ENCODE peak calls at places on chromosome 3, in six cellular contexts. B is body of pancreas, W is esophagus muscularis mucosa, Z is pancreas, E is lung, N is cardiac muscle cell. V is an unnamed sample. For H3K9me3 and H3K27me3, the result is how much of the 10 kb centered on the place peaks cover.

GRCh38 chr3:113110263-113110662 is 101.1 kb upstream of the BOC start:
- DNase-seq in B (no peak), W (no peak), Z (no peak), E (no peak), N (peak), V (no peak)

GRCh38 chr3:126895178-126896066 is 87.5 kb upstream of the PLXNA1 start:
- DNase-seq in B (peak), W (no peak), Z (no peak), E (no peak), N (peak), V (no peak)

GRCh38 chr3:10946526-10946925 is 46.0 kb upstream of the SLC6A1 start:
- DNase-seq in B (no peak), W (no peak), Z (no peak), E (no peak), N (no peak), V (no peak)

GRCh38 chr3:99934984-99935797 is 117.5 kb downstream of the CMSS1 start:
- DNase-seq in B (no peak), W (no peak), Z (no peak), E (no peak), N (no peak), V (no peak)

GRCh38 chr3:197432407-197433127 is 123.2 kb downstream of the BDH1 start:
- DNase-seq in B (no peak), W (no peak), Z (no peak), E (no peak), N (no peak), V (no peak)

GRCh38 chr3:72836923-72837322 is 11.3 kb downstream of the SHQ1 start:
- DNase-seq in B (peak), W (no peak), Z (peak), E (no peak), N (no peak), V (no peak)

GRCh38 chr3:72329354-72329753 is 518.9 kb downstream of the SHQ1 start:
- DNase-seq in B (peak), W (no peak), Z (no peak), E (no peak), N (peak), V (no peak)

GRCh38 chr3:150599611-150600297 is 3.4 kb upstream of the SELENOT start:
- DNase-seq in B (no peak), W (no peak), Z (no peak), E (no peak), N (no peak), V (no peak)

GRCh38 chr3:49413338-49413734 is 1.1 kb downstream of the TCTA start:
- DNase-seq in B (no peak), W (no peak), Z (no peak), E (no peak), N (no peak), V (peak)

GRCh38 chr3:195892105-195892354 is 16.3 kb downstream of the TNK2 start:
- DNase-seq in B (no peak), W (no peak), Z (no peak), E (peak), N (no peak), V (no peak)

GRCh38 chr3:54939591-54940300 is 11.9 kb upstream of the LRTM1 start:
- DNase-seq in B (no peak), W (no peak), Z (no peak), E (no peak), N (no peak), V (no peak)

GRCh38 chr3:178777718-178778411 is 241.6 kb downstream of the KCNMB2 start:
- DNase-seq in B (no peak), W (no peak), Z (no peak), E (no peak), N (no peak), V (no peak)

GRCh38 chr3:185796431-185797107 is 28.3 kb downstream of the IGF2BP2 start:
- DNase-seq in B (peak), W (no peak), Z (peak), E (peak), N (no peak), V (no peak)

GRCh38 chr3:170485294-170485693 is 66.6 kb downstream of the CLDN11 start:
- DNase-seq in B (no peak), W (no peak), Z (no peak), E (no peak), N (no peak), V (no peak)

GRCh38 chr3:155504682-155505081 is 211.2 kb upstream of the STRIT1 start:
- DNase-seq in B (peak), W (no peak), Z (no peak), E (no peak), N (no peak), V (no peak)

GRCh38 chr3:136068708-136069107 is 103.2 kb downstream of the PPP2R3A start:
- DNase-seq in B (no peak), W (no peak), Z (no peak), E (no peak), N (no peak), V (no peak)

GRCh38 chr3:134427400-134428111 is 53.3 kb upstream of the AMOTL2 start:
- DNase-seq in B (peak), W (no peak), Z (no peak), E (no peak), N (no peak), V (no peak)

GRCh38 chr3:150068440-150069157 is 97.9 kb upstream of the PFN2 start:
- DNase-seq in B (no peak), W (peak), Z (no peak), E (no peak), N (no peak), V (no peak)

GRCh38 chr3:152826476-152826875 is 8.5 kb upstream of the P2RY1 start:
- DNase-seq in B (no peak), W (no peak), Z (no peak), E (no peak), N (no peak), V (no peak)

GRCh38 chr3:43675593-43675992 is 15.1 kb upstream of the ABHD5 start:
- DNase-seq in B (no peak), W (no peak), Z (no peak), E (no peak), N (no peak), V (no peak)

GRCh38 chr3:60557122-60557521 is 694.1 kb downstream of the FHIT start:
- DNase-seq in B (no peak), W (no peak), Z (no peak), E (no peak), N (no peak), V (no peak)

GRCh38 chr3:60307800-60308199 is 943.5 kb downstream of the FHIT start:
- DNase-seq in B (no peak), W (no peak), Z (no peak), E (no peak), N (no peak), V (no peak)

GRCh38 chr3:185958626-185959025 is 20.8 kb upstream of the TRA2B start:
- DNase-seq in B (no peak), W (no peak), Z (no peak), E (no peak), N (no peak), V (no peak)

GRCh38 chr3:6862880-6863195 is 1.9 kb downstream of the GRM7 start:
- DNase-seq in B (no peak), W (no peak), Z (no peak), E (no peak), N (no peak), V (no peak)

GRCh38 chr3:148269816-148270215 is 427.9 kb upstream of the AGTR1 start:
- DNase-seq in B (no peak), W (no peak), Z (no peak), E (no peak), N (no peak), V (no peak)

GRCh38 chr3:100454684-100455083 is 37.7 kb upstream of the TMEM45A start:
- DNase-seq in B (no peak), W (peak), Z (no peak), E (no peak), N (peak), V (no peak)

GRCh38 chr3:42263354-42264346 is 2.3 kb downstream of the CCK start:
- DNase-seq in B (no peak), W (no peak), Z (no peak), E (no peak), N (peak), V (peak)

GRCh38 chr3:139312959-139313358 is 30.9 kb upstream of the MRPS22 start:
- DNase-seq in B (no peak), W (no peak), Z (no peak), E (no peak), N (no peak), V (no peak)

GRCh38 chr3:177146646-177147045 is 50.6 kb downstream of the TBL1XR1 start:
- DNase-seq in B (no peak), W (no peak), Z (no peak), E (no peak), N (no peak), V (no peak)

GRCh38 chr3:39428745-39429201 is 22.3 kb downstream of the RPSA start:
- DNase-seq in B (no peak), W (no peak), Z (no peak), E (no peak), N (no peak), V (no peak)

GRCh38 chr3:53643757-53644156 is 149.3 kb downstream of the CACNA1D start:
- DNase-seq in B (no peak), W (peak), Z (no peak), E (no peak), N (peak), V (peak)

GRCh38 chr3:53728606-53729005 is 117.6 kb downstream of the CHDH start:
- DNase-seq in B (no peak), W (no peak), Z (no peak), E (no peak), N (no peak), V (no peak)

GRCh38 chr3:178966299-178967183 is 105.1 kb downstream of the ZMAT3 start:
- DNase-seq in B (peak), W (no peak), Z (no peak), E (no peak), N (peak), V (no peak)

GRCh38 chr3:65751123-65751700 is 287.5 kb downstream of the MAGI1 start:
- DNase-seq in B (peak), W (no peak), Z (peak), E (no peak), N (peak), V (peak)

GRCh38 chr3:38139191-38139590 is 730 bp downstream of the MYD88 start:
- DNase-seq in B (no peak), W (no peak), Z (no peak), E (no peak), N (no peak), V (no peak)

GRCh38 chr3:38136807-38137614 is at the start of gene ACAA1:
- DNase-seq in B (peak), W (peak), Z (peak), E (peak), N (peak), V (peak)

GRCh38 chr3:38137615-38138346 is 680 bp upstream of the MYD88 start:
- DNase-seq in B (no peak), W (no peak), Z (no peak), E (peak), N (no peak), V (no peak)

GRCh38 chr3:38139652-38140051 is 1.2 kb downstream of the MYD88 start:
- DNase-seq in B (no peak), W (no peak), Z (no peak), E (peak), N (no peak), V (no peak)

GRCh38 chr3:38138347-38139190 is at the start of gene MYD88:
- DNase-seq in B (peak), W (peak), Z (peak), E (peak), N (peak), V (no peak)
- TF ChIP-seq CTCF in B (no peak), W (no peak), Z (no peak), E (no peak), N (no peak), V (no peak)

DNA sequence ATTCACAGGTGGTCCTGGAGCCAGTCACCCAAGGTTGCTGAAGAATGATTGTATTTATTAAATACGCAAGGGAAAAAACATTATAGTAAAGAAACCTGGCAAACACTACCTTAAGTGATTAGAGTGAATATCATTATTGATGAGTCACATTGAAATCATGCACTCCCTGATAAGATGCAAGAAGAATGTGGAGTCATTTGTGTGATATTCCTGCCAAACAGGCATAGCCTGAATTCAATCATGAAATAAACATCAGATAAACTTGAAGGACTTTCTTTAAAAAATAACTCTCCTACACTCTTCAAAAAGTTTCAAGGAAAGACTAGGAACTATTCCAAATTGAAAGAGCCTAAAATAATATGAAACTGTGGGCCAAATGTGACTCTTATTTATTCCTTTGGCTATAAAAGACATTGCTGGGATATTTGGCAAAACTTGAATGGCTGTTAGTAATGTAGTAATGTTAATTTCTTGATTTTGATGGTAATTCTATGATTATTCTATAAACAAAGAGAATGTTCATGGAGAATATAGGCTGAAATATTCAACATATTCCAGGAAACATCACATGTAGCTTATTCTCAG is 625.7 kb upstream of the LMCD1 start:
- DNase-seq in B (no peak), W (no peak), Z (no peak), E (no peak), N (no peak), V (no peak)
- H3K9me3 ChIP-seq in B (under half), W (under half), Z (under half), E (under half), N (under half), V (under half)

DNA sequence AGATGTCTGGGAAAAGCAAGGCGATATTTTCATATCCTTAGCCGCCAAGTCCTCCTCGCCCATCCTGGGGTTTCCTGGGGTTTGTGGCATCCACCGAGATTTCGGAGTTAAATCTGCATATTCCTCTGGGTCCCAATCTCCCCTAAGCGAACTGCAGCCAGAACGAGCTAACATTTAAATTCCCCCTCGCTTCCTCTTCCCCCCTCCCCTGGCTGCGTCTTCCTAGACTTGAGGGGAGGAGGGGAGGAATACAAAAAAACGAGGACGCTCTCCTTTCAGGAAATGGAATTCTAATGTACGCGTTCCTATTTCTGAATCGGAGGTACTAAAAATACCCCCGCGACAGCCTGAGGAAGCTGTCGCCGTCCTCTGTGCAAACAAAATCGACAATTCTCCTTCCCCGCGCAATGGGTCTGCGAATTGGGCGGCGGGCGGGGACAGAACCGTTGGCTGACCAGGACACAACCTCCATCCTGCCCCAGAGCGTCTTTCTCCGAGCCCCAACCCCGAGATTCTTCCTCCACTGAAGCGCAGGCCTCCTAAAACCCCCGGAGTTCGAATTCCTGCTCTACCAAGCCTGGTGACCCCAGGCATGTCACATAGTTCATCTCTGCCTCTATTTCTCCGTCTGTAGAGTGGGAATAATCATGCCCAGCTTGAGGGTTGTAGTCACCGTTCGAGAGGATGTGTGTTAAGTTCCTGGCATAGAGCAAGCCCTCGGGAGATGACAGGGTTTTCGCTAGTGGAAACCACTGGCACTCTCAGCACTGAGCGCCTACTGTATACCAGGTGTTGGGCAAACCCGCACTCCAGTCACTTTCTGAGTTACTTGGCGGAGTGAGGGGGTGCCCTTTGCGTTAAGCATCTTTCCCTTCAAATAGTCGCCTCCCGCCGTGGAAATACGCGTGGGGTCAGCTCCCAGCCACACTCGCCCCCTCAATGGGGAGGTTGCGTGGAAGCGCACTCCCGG is 5.3 kb downstream of the FEZF2 start:
- DNase-seq in B (no peak), W (no peak), Z (no peak), E (no peak), N (no peak), V (no peak)
- H3K27me3 ChIP-seq in B (under half), W (under half), Z (under half), E (under half), N (half or more), V (half or more)

GRCh38 chr3:13419356-13420050 is 619 bp downstream of the NUP210 start:
- DNase-seq in B (peak), W (no peak), Z (peak), E (peak), N (peak), V (peak)

GRCh38 chr3:13424111-13424844 is 4.2 kb upstream of the NUP210 start:
- DNase-seq in B (no peak), W (no peak), Z (no peak), E (no peak), N (no peak), V (no peak)

GRCh38 chr3:13416002-13416793 is 3.9 kb downstream of the NUP210 start:
- DNase-seq in B (no peak), W (no peak), Z (no peak), E (no peak), N (no peak), V (no peak)

GRCh38 chr3:13420817-13421755 is 964 bp upstream of the NUP210 start:
- DNase-seq in B (no peak), W (no peak), Z (no peak), E (peak), N (no peak), V (no peak)

DNA sequence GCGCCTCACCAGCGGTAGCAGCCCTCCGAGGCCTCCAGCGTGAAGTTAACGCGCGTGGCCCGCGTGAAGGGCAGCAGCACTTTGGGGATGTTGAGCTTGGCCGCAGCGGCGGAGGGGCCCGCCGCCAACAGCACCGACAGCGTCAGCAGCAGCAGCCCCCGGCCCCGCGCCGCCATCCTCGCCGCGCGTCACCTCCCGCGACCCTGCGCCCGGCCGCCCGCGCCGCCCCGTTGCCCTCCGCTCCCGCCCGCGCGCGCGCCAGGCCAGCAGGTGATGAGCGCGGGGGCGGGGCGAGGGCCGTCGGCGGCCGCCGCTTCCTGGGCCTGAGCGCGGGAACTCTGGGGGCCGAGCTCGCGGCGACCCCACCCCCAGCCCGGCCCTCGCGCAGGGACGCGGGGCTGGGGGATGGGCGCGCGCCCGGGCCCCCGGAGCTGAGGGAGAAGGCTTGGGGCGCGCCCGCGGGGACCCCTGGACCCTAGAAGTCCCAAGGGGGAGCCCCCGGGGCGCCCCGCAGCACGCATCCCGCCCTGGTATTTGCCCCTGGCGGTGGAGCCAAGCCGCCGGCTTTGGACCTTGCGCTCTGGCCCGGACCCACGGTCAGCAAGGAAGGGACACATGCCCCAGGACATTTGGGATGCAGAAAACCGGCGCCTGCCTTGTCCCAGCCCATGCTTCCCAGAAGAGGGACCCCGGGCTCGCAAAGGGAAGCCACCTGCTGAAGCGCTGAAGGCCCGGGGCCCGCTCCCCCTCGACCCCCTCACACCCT is at the start of gene NUP210:
- DNase-seq in B (peak), W (no peak), Z (peak), E (peak), N (peak), V (peak)
- TF ChIP-seq CTCF in B (no peak), W (no peak), Z (no peak), E (no peak), N (no peak), V (peak)

GRCh38 chr3:50600841-50601591 is 10.6 kb downstream of the CISH start:
- DNase-seq in B (peak), W (peak), Z (peak), E (peak), N (peak), V (peak)

GRCh38 chr3:50599716-50600118 is 11.9 kb downstream of the CISH start:
- DNase-seq in B (no peak), W (no peak), Z (no peak), E (no peak), N (no peak), V (no peak)

GRCh38 chr3:50599115-50599715 is 12.4 kb downstream of the CISH start:
- DNase-seq in B (no peak), W (no peak), Z (no peak), E (no peak), N (no peak), V (no peak)

GRCh38 chr3:50602675-50603191 is 8.8 kb downstream of the CISH start:
- DNase-seq in B (peak), W (no peak), Z (no peak), E (no peak), N (no peak), V (no peak)

GRCh38 chr3:50600141-50600753 is 11.3 kb downstream of the CISH start:
- DNase-seq in B (peak), W (no peak), Z (peak), E (no peak), N (no peak), V (no peak)
- H3K9me3 ChIP-seq in B (under half), W (under half), Z (under half), E (under half), N (under half), V (under half)

GRCh38 chr3:15512173-15512572 is 9.3 kb downstream of the COLQ start:
- DNase-seq in B (peak), W (no peak), Z (no peak), E (peak), N (peak), V (no peak)
- H3K27me3 ChIP-seq in B (under half), W (under half), Z (under half), E (under half), N (under half), V (under half)

GRCh38 chr3:23810342-23811116 is 4.8 kb downstream of the UBE2E1 start:
- DNase-seq in B (peak), W (no peak), Z (peak), E (peak), N (peak), V (peak)
- TF ChIP-seq CTCF in B (no peak), W (no peak), Z (no peak), E (no peak), N (peak), V (peak)

V was measured in WERI-Rb-1.